ENCODE peak calls at places on chromosomes 3 and 15, in ten cellular contexts. G is suprapubic skin, X is GM12878, F is right lobe of liver, Q is spleen, A is uterus, S is tibial nerve, M is prostate gland, Y is A549, V is gastrocnemius medialis. C is an unnamed sample. For H3K9me3, the result is how much of the 10 kb centered on the place peaks cover.

GRCh38 chr3:132522353-132522752 is 74.7 kb upstream of the ACKR4 start:
- DNase-seq in M (no peak), X (peak), Y (no peak), S (no peak), V (no peak), A (no peak), Q (no peak), G (no peak), F (no peak), C (no peak)

GRCh38 chr15:60859996-60860494 is 369.1 kb downstream of the RORA start:
- DNase-seq in G (no peak), V (peak), Y (no peak), A (no peak), X (no peak), S (no peak), Q (no peak), F (no peak), M (no peak), C (peak)

GRCh38 chr3:12188328-12188648 is 29.6 kb upstream of the TIMP4 start:
- DNase-seq in F (no peak), M (no peak), G (no peak), X (no peak), Q (no peak), V (no peak), Y (no peak), S (no peak), A (no peak), C (no peak)

GRCh38 chr3:133572158-133573053 is 1.1 kb upstream of the CDV3 start:
- DNase-seq in V (no peak), Y (no peak), F (no peak), A (no peak), M (no peak), S (no peak), Q (peak), X (peak), G (no peak), C (no peak)

GRCh38 chr3:181418249-181418648 is 293.5 kb upstream of the SOX2 start:
- DNase-seq in X (no peak), S (no peak), Y (no peak), M (no peak), Q (no peak), V (no peak), G (no peak), A (no peak), F (no peak), C (no peak)

GRCh38 chr3:35944915-35945710 is 305.8 kb downstream of the ARPP21 start:
- DNase-seq in M (no peak), V (no peak), S (no peak), Q (no peak), F (no peak), Y (no peak), X (no peak), A (no peak), G (no peak), C (no peak)

GRCh38 chr3:9397911-9398714 is 698 bp downstream of the SETD5 start:
- DNase-seq in F (peak), M (peak), S (peak), Q (peak), V (peak), A (peak), Y (no peak), X (no peak), G (peak), C (peak)

GRCh38 chr3:196793224-196793623 is 53.6 kb downstream of the PAK2 start:
- DNase-seq in Q (no peak), S (no peak), X (no peak), F (no peak), Y (peak), M (peak), V (no peak), G (no peak), A (no peak), C (no peak)

GRCh38 chr15:58329781-58330467 is 101.9 kb upstream of the LIPC start:
- DNase-seq in F (peak), Q (no peak), V (peak), X (no peak), M (peak), G (no peak), Y (no peak), A (no peak), S (no peak), C (peak)

GRCh38 chr3:186967686-186968085 is 37.4 kb downstream of the ST6GAL1 start:
- DNase-seq in Q (no peak), X (no peak), F (no peak), Y (no peak), S (no peak), G (no peak), V (no peak), M (no peak), A (no peak), C (no peak)

GRCh38 chr3:184592411-184593200 is 31.0 kb downstream of the EPHB3 start:
- DNase-seq in X (no peak), F (no peak), G (no peak), Y (no peak), S (no peak), V (no peak), A (peak), Q (no peak), M (no peak), C (no peak)

GRCh38 chr15:34084086-34084485 is 17.6 kb downstream of the EMC7 start:
- DNase-seq in Q (no peak), M (peak), G (no peak), A (peak), Y (no peak), X (no peak), V (no peak), F (peak), S (no peak), C (no peak)

GRCh38 chr3:33717616-33717865 is 513 bp downstream of the CLASP2 start:
- DNase-seq in A (peak), M (peak), F (peak), G (no peak), Q (peak), S (no peak), X (no peak), Y (peak), V (no peak), C (peak)

GRCh38 chr15:42775431-42775830 is 38.5 kb upstream of the CDAN1 start:
- DNase-seq in V (no peak), M (no peak), F (no peak), Y (no peak), X (no peak), G (no peak), A (no peak), S (no peak), Q (no peak), C (no peak)

DNA sequence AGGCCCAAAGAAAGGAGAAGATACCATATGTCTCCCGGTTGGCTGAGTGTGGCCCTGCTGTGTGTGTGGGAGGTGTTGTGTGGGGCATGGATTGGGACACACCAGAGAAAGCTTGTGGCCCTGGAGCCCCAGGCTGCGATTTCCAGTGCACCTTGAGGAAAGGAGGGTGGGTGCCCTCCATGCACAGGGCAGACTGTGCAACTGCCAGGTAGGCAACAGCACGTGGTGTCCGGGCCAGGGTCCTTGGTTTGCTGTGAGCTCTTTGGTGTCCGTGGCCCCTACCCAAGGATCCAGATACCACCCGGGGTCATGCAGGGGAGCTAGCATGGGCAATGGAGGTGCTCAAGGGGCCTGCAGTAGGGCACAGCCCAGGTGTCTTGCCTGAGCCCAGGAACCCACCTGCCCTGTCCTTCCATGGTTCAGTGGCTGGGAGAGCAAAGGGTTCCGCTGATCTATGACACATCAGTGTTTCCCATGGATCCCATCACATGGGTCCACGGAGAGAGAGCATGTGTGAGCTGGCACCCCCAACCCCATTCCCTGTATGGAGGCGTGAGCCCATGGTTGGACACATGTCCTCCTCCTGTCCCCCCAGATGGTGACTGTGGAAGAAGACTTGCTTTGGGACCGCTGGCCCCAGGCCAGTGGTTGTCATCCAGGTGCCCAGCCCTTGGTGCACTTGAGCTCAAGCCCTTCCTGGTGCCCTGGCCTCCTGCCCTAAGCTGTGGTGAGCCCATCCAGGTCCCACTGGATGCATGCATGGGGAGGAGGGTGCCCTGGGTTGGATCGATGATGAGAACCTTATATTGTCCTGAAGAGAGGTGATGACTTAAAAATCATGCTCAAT is 223.4 kb downstream of the SNRPN start:
- DNase-seq in A (peak), F (peak), Q (peak), Y (no peak), G (peak), X (no peak), M (peak), S (no peak), V (no peak), C (peak)
- H3K9me3 ChIP-seq in A (under half), F (under half), Q (half or more), Y (under half), G (half or more), X (under half), M (under half), S (under half), V (under half), C (half or more)

DNA sequence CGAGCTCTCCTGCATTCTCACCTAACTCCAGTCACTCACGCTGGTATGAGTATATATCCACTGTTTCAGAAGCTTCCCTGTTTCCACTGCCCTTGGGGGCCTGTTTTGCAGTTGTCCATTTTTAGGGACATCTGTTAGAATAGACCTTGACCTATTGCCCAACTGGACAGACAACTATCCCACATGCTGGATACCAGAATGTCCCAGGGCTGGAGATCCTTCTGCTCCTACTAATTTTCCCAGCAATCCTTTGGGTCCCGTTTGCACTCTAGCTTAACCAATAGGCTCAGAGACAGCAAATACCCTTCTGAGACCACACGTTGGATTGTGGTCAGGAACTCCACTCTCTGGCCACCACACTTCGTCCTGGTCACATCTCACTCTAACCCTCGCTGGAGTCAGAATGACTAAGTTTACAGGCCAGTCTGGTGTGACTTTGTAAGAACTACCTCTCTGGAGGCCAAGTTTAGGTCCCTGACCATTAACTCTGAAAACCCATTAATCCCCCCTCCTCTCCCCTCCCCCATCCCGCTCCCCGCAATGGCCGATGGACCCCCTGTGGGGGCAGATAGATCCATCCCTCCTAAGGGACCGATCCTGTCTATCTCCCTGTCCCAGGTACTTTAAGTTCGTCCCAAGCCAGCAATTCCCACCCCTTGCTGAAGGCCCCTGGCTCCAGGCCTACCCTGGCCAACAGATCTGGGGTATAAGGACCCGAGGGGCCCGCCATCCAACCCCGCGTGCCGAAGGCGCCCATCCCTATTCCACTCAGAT is 35.5 kb downstream of the HMCES start:
- DNase-seq in X (no peak), S (peak), Q (no peak), V (no peak), Y (no peak), G (no peak), F (no peak), M (no peak), A (no peak), C (no peak)
- TF ChIP-seq POLR2A in X (peak), S (no peak), Q (no peak), V (no peak), Y (no peak), G (no peak), F (peak), M (no peak), A (no peak), C (no peak)

GRCh38 chr15:20280933-20281463 is 260.6 kb downstream of the GOLGA6L6 start:
- DNase-seq in X (no peak), F (no peak), A (no peak), S (no peak), Y (no peak), V (no peak), Q (peak), M (no peak), G (peak), C (no peak)
- H3K9me3 ChIP-seq in X (under half), F (under half), A (under half), S (under half), Y (half or more), V (under half), Q (half or more), M (under half), G (under half), C (half or more)

DNA sequence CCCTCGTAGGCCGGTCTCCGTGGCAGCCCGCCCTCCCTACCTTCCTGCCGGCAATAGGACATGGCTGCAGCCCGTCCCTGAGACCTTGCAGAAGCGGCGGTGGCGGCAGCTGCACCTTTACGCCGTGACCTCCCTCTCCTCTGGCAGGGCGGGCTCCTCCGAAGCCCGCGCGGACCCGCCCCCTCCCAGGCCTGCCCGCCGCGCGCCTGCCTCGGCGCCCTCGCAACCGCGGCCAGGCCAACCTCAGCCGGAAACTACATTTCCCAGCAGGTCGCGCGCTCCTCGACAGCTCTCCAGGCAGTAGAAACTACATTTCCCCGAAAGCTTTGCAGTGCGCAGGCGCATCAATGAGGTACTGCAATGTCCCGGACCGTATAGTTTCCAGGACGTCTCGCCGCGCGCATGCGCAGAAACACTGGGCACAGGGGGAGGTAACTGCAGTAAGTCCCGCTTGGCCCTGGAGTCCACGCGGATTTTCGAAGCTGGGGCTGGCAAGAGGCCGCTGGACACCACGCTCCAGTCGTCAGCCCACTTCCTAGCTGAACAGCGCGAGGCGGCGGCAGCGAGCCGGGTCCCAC is at the start of the genes CHCHD4 and TMEM43:
- DNase-seq in Q (peak), V (peak), S (peak), X (peak), G (peak), F (peak), Y (peak), M (peak), A (peak), C (peak)
- TF ChIP-seq POLR2A in Q (peak), V (peak), S (peak), X (peak), G (peak), F (peak), Y (peak), M (peak), A (peak), C (peak)

GRCh38 chr15:27851811-27852210 is 247.3 kb downstream of the OCA2 start:
- DNase-seq in M (no peak), F (no peak), G (peak), V (no peak), Q (no peak), S (no peak), A (no peak), X (no peak), Y (no peak), C (no peak)

GRCh38 chr15:27847775-27848710 is 251.1 kb downstream of the OCA2 start:
- DNase-seq in S (no peak), M (no peak), Y (no peak), V (no peak), A (no peak), Q (no peak), G (peak), F (no peak), X (no peak), C (no peak)

GRCh38 chr15:27850961-27851636 is 248.0 kb downstream of the OCA2 start:
- DNase-seq in X (no peak), V (no peak), Q (no peak), A (no peak), G (peak), M (no peak), Y (no peak), S (no peak), F (no peak), C (no peak)

GRCh38 chr15:27846722-27847420 is 252.2 kb downstream of the OCA2 start:
- DNase-seq in F (no peak), M (no peak), Y (no peak), Q (no peak), X (no peak), G (no peak), S (no peak), A (no peak), V (no peak), C (no peak)

DNA sequence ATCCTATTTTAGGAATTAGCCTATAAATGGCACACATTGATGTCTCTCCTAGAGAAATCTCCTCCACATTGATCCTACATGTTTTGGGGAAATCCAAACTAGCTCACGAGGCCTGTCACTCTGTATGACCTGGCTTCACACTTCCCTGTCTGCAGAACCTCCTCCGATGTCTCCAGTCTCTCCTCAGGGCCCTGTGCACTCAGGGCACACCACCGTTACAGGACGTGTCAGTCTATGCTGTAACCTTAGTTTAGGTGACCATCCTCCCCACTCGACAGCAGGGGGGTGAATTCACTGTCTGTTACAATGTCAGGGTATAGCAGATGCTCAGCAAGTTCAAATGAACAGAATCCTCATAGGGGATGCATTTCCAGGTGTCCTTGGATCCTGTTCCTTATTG is 249.1 kb downstream of the OCA2 start:
- DNase-seq in M (no peak), X (no peak), A (no peak), Y (no peak), Q (no peak), F (no peak), G (no peak), S (no peak), V (no peak), C (no peak)
- H3K9me3 ChIP-seq in M (under half), X (under half), A (under half), Y (under half), Q (half or more), F (under half), G (under half), S (under half), V (under half), C (under half)

GRCh38 chr15:59687831-59688230 is 1.3 kb downstream of the BNIP2 start:
- DNase-seq in Q (no peak), V (no peak), X (peak), G (no peak), S (no peak), Y (no peak), F (no peak), M (no peak), A (no peak), C (no peak)

GRCh38 chr15:59686389-59686788 is 2.7 kb downstream of the BNIP2 start:
- DNase-seq in A (no peak), S (no peak), Q (no peak), X (peak), G (no peak), F (no peak), Y (no peak), V (no peak), M (no peak), C (no peak)

GRCh38 chr15:59689626-59690236 is 611 bp upstream of the BNIP2 start:
- DNase-seq in A (peak), G (peak), Y (no peak), X (no peak), M (peak), F (peak), Q (peak), S (peak), V (peak), C (peak)

GRCh38 chr15:59688888-59689625 is at the start of gene BNIP2:
- DNase-seq in S (peak), G (peak), A (peak), F (peak), Y (peak), Q (peak), X (peak), M (peak), V (peak), C (peak)

DNA sequence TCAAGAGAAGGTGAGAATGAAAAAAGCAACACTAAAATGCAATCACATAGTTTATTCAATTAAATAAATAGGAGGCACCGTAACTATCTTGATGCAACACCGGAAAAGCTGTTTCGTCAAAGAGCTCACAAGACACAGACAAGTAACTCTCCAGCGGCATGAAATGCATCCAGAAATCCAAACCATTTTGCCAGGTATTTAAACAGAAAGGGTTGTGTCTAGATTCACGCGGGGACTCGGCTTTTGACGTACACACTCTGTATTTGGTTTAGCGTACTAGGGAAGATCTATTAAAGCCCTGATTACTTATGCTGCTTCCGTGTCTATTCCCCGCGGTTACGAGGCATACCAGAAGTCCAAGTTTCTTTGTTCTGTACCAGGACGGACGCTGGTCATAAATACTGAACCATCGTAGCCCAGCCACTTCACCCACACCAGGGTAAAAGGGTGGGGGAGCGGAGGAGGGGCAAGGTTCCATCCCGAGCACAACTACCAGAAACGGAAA is 685 bp downstream of the BNIP2 start:
- DNase-seq in G (no peak), F (no peak), V (no peak), X (peak), Q (no peak), A (no peak), M (peak), Y (peak), S (no peak), C (no peak)
- TF ChIP-seq POLR2A in G (no peak), F (peak), V (peak), X (no peak), Q (peak), A (no peak), M (peak), Y (no peak), S (no peak), C (no peak)

GRCh38 chr15:47066386-47066785 is 650.9 kb upstream of the SEMA6D start:
- DNase-seq in G (no peak), M (no peak), A (no peak), Q (no peak), X (no peak), F (no peak), S (no peak), Y (no peak), V (no peak), C (no peak)
- H3K9me3 ChIP-seq in G (under half), M (under half), A (under half), Q (under half), X (under half), F (under half), S (under half), Y (under half), V (under half), C (under half)

GRCh38 chr3:72162649-72163184 is 377.8 kb upstream of the PROK2 start:
- DNase-seq in Q (no peak), Y (no peak), V (no peak), X (no peak), A (no peak), G (no peak), M (no peak), S (no peak), F (no peak), C (no peak)

GRCh38 chr3:72165808-72166207 is 380.9 kb upstream of the PROK2 start:
- DNase-seq in Y (no peak), A (no peak), X (no peak), M (no peak), V (no peak), F (no peak), Q (no peak), S (no peak), G (no peak), C (no peak)

GRCh38 chr3:72164635-72164978 is 379.7 kb upstream of the PROK2 start:
- DNase-seq in V (no peak), M (no peak), Q (no peak), X (no peak), A (no peak), Y (no peak), F (no peak), S (no peak), G (no peak), C (no peak)

GRCh38 chr3:72165337-72165736 is 380.4 kb upstream of the PROK2 start:
- DNase-seq in A (no peak), X (no peak), G (no peak), F (no peak), V (no peak), Q (no peak), Y (no peak), M (no peak), S (no peak), C (no peak)

GRCh38 chr3:72163809-72164634 is 379.1 kb upstream of the PROK2 start:
- DNase-seq in X (peak), A (no peak), Y (no peak), G (no peak), S (no peak), Q (peak), M (no peak), F (no peak), V (no peak), C (no peak)
- TF ChIP-seq POLR2A in X (peak), A (no peak), Y (no peak), G (no peak), S (no peak), Q (no peak), M (no peak), F (no peak), V (no peak), C (no peak)